ENCODE peak calls at places on chromosomes 13 and 19, in six cellular contexts. G, D, I, A, C and F are unnamed samples.

GRCh38 chr13:100506154-100506553 is 82.4 kb downstream of the GGACT start:
- DNase-seq in G (no peak), D (no peak), I (peak), A (no peak), C (no peak), F (no peak)

GRCh38 chr13:33033361-33033812 is 17.2 kb downstream of the KL start:
- DNase-seq in G (no peak), D (no peak), I (peak), A (no peak), C (no peak), F (peak)

GRCh38 chr19:47272448-47273312 is 2.0 kb upstream of the INAFM1 start:
- DNase-seq in G (no peak), D (no peak), I (no peak), A (peak), C (peak), F (peak)

GRCh38 chr13:73910733-73911132 is 223.5 kb downstream of the KLF12 start:
- DNase-seq in G (no peak), D (no peak), I (no peak), A (no peak), C (no peak), F (no peak)

GRCh38 chr13:68927387-68928026 is 1180.1 kb upstream of the ATXN8OS start:
- DNase-seq in G (peak), D (peak), I (no peak), A (peak), C (peak), F (peak)

GRCh38 chr19:39813264-39813998 is 20.5 kb downstream of the DYRK1B start:
- DNase-seq in G (no peak), D (no peak), I (no peak), A (no peak), C (no peak), F (no peak)

GRCh38 chr13:58876473-58876872 is 1244.9 kb downstream of the PCDH17 start:
- DNase-seq in G (no peak), D (no peak), I (no peak), A (no peak), C (no peak), F (no peak)

GRCh38 chr19:50796128-50796633 is 6.0 kb downstream of the ACP4 start:
- DNase-seq in G (peak), D (no peak), I (no peak), A (no peak), C (no peak), F (peak)

GRCh38 chr19:51016798-51017683 is 2.5 kb downstream of the KLK10 start:
- DNase-seq in G (no peak), D (no peak), I (peak), A (peak), C (no peak), F (peak)

GRCh38 chr19:56751078-56751489 is 79.5 kb upstream of the ZNF835 start:
- DNase-seq in G (no peak), D (no peak), I (no peak), A (no peak), C (no peak), F (no peak)

GRCh38 chr19:28864577-28865042 is 348.3 kb downstream of the UQCRFS1 start:
- DNase-seq in G (no peak), D (no peak), I (no peak), A (no peak), C (no peak), F (no peak)

GRCh38 chr19:42450314-42450934 is 7.7 kb upstream of the CXCL17 start:
- DNase-seq in G (peak), D (peak), I (peak), A (peak), C (peak), F (peak)

GRCh38 chr13:72782717-72783116 is 784 bp downstream of the PIBF1 start:
- DNase-seq in G (peak), D (no peak), I (no peak), A (peak), C (no peak), F (peak)

GRCh38 chr19:53892301-53892980 is 10.4 kb downstream of the PRKCG start:
- DNase-seq in G (no peak), D (no peak), I (no peak), A (no peak), C (no peak), F (no peak)

GRCh38 chr19:56538761-56539263 is at the start of gene ZFP28:
- DNase-seq in G (no peak), D (peak), I (no peak), A (no peak), C (no peak), F (peak)

GRCh38 chr19:7975037-7975436 is 30.4 kb downstream of the ELAVL1 start:
- DNase-seq in G (no peak), D (no peak), I (no peak), A (no peak), C (no peak), F (no peak)

GRCh38 chr19:40613669-40614594 is 12.8 kb downstream of the LTBP4 start:
- DNase-seq in G (peak), D (peak), I (peak), A (peak), C (no peak), F (peak)

GRCh38 chr19:40862785-40863184 is 12.5 kb upstream of the CYP2A6 start:
- DNase-seq in G (no peak), D (no peak), I (no peak), A (no peak), C (no peak), F (no peak)

GRCh38 chr19:2087621-2088100 is 8.5 kb downstream of the MOB3A start:
- DNase-seq in G (peak), D (no peak), I (no peak), A (no peak), C (no peak), F (no peak)

GRCh38 chr19:38676023-38676877 is 28.8 kb downstream of the ACTN4 start:
- DNase-seq in G (no peak), D (no peak), I (no peak), A (peak), C (no peak), F (no peak)

GRCh38 chr19:33196446-33197193 is 2.5 kb downstream of the LRP3 start:
- DNase-seq in G (no peak), D (no peak), I (no peak), A (no peak), C (no peak), F (no peak)

GRCh38 chr19:17720487-17720839 is 1.2 kb downstream of the MAP1S start:
- DNase-seq in G (no peak), D (no peak), I (no peak), A (peak), C (no peak), F (peak)

GRCh38 chr19:36207605-36208252 is 6.7 kb downstream of the ZNF565 start:
- DNase-seq in G (peak), D (no peak), I (no peak), A (no peak), C (no peak), F (no peak)

GRCh38 chr13:19984430-19985218 is 26.1 kb downstream of the ZMYM2 start:
- DNase-seq in G (peak), D (no peak), I (no peak), A (peak), C (peak), F (peak)

GRCh38 chr13:106533940-106534843 is 1.3 kb downstream of the EFNB2 start:
- DNase-seq in G (no peak), D (peak), I (peak), A (peak), C (no peak), F (peak)

GRCh38 chr13:31242935-31243334 is 43.2 kb downstream of the B3GLCT start:
- DNase-seq in G (no peak), D (no peak), I (no peak), A (no peak), C (no peak), F (no peak)

GRCh38 chr19:1449467-1450442 is at the start of gene APC2:
- DNase-seq in G (peak), D (peak), I (no peak), A (peak), C (no peak), F (peak)

GRCh38 chr19:3178377-3178972 is at the start of gene S1PR4:
- DNase-seq in G (peak), D (no peak), I (peak), A (no peak), C (no peak), F (no peak)